ENCODE peak calls at places on chromosome 18, in four cellular contexts. C is IMR-90, M is trophoblast cell, D is neuronal stem cell. A is an unnamed sample.

GRCh38 chr18:74499633-74500032 is 3.5 kb downstream of the CNDP2 start:
- DNase-seq in M (peak), C (no peak), D (no peak), A (peak)

GRCh38 chr18:52312321-52312720 is 27.7 kb upstream of the DCC start:
- DNase-seq in C (no peak), D (no peak), M (no peak), A (no peak)

GRCh38 chr18:67511840-67512239 is 4.7 kb downstream of the DSEL start:
- DNase-seq in C (no peak), M (no peak), D (no peak), A (no peak)

GRCh38 chr18:23998811-23999210 is 15.7 kb upstream of the TTC39C start:
- DNase-seq in M (no peak), D (no peak), C (no peak), A (no peak)

GRCh38 chr18:48756511-48757226 is 194.1 kb downstream of the SMAD7 start:
- DNase-seq in M (peak), D (no peak), C (no peak), A (no peak)

GRCh38 chr18:73479472-73479871 is 611.7 kb upstream of the NETO1 start:
- DNase-seq in D (no peak), C (peak), M (no peak), A (no peak)

GRCh38 chr18:76456018-76456750 is 38.9 kb downstream of the ZNF516 start:
- DNase-seq in D (no peak), C (no peak), M (no peak), A (no peak)

GRCh38 chr18:44136326-44136725 is 544.4 kb upstream of the SETBP1 start:
- DNase-seq in D (no peak), M (no peak), C (no peak), A (no peak)

GRCh38 chr18:9057646-9058045 is 44.9 kb upstream of the NDUFV2 start:
- DNase-seq in C (no peak), M (no peak), D (no peak), A (no peak)

GRCh38 chr18:64785686-64786085 is 636.8 kb upstream of the LINC00305 start:
- DNase-seq in D (no peak), M (no peak), C (no peak), A (no peak)

GRCh38 chr18:42576141-42576540 is 539.3 kb downstream of the RIT2 start:
- DNase-seq in M (no peak), C (no peak), D (no peak), A (no peak)

GRCh38 chr18:49013961-49014604 is 63.3 kb upstream of the SMAD7 start:
- DNase-seq in D (no peak), C (no peak), M (no peak), A (no peak)

GRCh38 chr18:66616523-66616983 is 12.7 kb upstream of the CDH19 start:
- DNase-seq in M (no peak), D (no peak), C (no peak), A (no peak)

GRCh38 chr18:45249306-45249705 is 366.0 kb upstream of the SLC14A2 start:
- DNase-seq in M (peak), C (peak), D (no peak), A (peak)

GRCh38 chr18:42412896-42413295 is 457.9 kb downstream of the PIK3C3 start:
- DNase-seq in D (no peak), M (peak), C (no peak), A (peak)

GRCh38 chr18:67509711-67510110 is 6.8 kb downstream of the DSEL start:
- DNase-seq in M (no peak), D (no peak), C (peak), A (peak)

GRCh38 chr18:23302852-23303527 is 150.1 kb upstream of the RIOK3 start:
- DNase-seq in C (peak), M (peak), D (no peak), A (peak)

GRCh38 chr18:23884712-23885375 is 129.7 kb upstream of the TTC39C start:
- DNase-seq in D (no peak), C (no peak), M (no peak), A (no peak)

GRCh38 chr18:46289458-46289857 is 185.3 kb downstream of the HAUS1 start:
- DNase-seq in C (no peak), D (no peak), M (no peak), A (no peak)

GRCh38 chr18:44568986-44569385 is 111.7 kb upstream of the SETBP1 start:
- DNase-seq in M (peak), C (no peak), D (no peak), A (peak)

GRCh38 chr18:22694954-22695353 is 238.2 kb upstream of the RBBP8 start:
- DNase-seq in C (peak), M (peak), D (no peak), A (peak)

GRCh38 chr18:41197967-41198366 is 757.1 kb upstream of the PIK3C3 start:
- DNase-seq in M (no peak), C (no peak), D (no peak), A (no peak)

GRCh38 chr18:67109535-67109934 is 407.0 kb downstream of the DSEL start:
- DNase-seq in M (no peak), D (no peak), C (no peak), A (no peak)

GRCh38 chr18:67266591-67267237 is 249.8 kb downstream of the DSEL start:
- DNase-seq in M (peak), C (peak), D (no peak), A (peak)

DNA sequence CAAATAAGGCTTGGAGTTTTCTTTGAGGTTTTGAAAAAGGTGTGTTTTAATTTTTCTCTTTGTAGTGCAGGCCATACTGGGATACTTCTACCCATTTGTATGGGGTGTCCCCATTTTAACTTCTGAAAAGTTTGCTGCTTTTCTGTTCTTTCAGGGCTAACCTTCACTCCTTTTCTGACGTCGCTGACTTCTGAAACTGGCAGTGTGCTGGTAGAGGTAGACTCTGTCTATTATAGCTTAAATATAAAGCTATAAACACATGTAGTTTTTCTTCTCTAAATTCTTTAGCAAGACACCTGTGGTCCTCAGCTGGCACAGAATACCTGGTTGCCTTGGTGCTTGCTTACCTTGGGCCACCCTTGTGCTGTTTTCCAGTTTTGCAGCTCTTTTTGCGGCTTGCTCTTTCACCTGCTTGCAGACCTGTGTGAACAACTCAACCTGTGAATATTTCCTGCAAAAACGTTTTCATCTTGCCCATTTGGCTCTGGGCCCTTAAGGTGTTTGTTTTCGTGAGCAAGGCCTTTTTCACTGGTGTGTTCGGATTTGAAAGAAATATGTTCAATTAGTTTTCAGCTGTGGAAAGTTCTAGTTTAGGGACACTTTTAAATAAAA is 42.2 kb downstream of the PHLPP1 start:
- DNase-seq in M (peak), D (no peak), C (no peak), A (no peak)
- H2BK120ac ChIP-seq in M (no peak), D (no peak), C (no peak), A (no peak)

GRCh38 chr18:50548160-50548559 is 11.7 kb upstream of the MAPK4 start:
- DNase-seq in D (no peak), M (no peak), C (no peak), A (no peak)
- H4K91ac ChIP-seq in D (no peak), M (no peak), C (no peak), A (no peak)

GRCh38 chr18:70289351-70290330 is 796 bp downstream of the SOCS6 start:
- DNase-seq in C (peak), M (peak), D (peak), A (peak)
- H2BK120ac ChIP-seq in C (peak), M (peak), D (no peak), A (peak)

GRCh38 chr18:79819951-79820351 is 22.2 kb downstream of the KCNG2 start:
- DNase-seq in C (no peak), M (no peak), D (no peak), A (no peak)
- H4K91ac ChIP-seq in C (no peak), M (no peak), D (no peak), A (no peak)

DNA sequence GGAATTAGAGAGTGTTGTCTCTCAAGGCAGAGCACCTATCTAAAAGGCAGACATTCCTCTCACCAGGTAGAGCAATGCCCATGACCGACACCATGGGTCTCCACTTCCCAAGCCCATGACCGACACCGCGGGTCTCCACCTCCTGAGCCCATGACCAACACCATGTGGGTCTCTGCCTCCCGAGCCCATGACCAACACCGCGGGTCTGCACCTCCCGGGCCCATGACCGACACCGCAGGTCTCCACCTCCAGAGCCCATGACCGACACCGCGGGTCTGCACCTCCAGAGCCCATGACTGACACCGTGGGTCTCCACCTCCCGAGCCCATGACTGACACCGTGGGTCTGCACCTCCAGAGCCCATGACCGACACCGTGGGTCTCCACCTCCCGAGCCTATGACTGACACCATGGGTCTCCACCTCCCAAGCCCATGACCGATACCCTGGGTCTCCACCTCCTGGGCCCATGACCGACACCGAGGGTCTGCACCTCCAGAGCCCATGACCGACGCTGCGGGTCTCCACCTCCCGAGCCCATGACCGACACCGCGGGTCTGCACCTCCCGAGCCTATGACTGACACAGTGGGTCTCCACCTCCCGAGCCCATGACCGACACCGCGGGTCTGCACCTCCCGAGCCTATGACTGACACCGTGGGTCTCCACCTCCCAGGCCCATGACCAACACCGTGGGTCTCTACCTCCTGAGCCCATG is 262.4 kb upstream of the SALL3 start:
- DNase-seq in C (no peak), D (no peak), M (no peak), A (no peak)
- H2BK120ac ChIP-seq in C (no peak), D (no peak), M (no peak), A (no peak)

DNA sequence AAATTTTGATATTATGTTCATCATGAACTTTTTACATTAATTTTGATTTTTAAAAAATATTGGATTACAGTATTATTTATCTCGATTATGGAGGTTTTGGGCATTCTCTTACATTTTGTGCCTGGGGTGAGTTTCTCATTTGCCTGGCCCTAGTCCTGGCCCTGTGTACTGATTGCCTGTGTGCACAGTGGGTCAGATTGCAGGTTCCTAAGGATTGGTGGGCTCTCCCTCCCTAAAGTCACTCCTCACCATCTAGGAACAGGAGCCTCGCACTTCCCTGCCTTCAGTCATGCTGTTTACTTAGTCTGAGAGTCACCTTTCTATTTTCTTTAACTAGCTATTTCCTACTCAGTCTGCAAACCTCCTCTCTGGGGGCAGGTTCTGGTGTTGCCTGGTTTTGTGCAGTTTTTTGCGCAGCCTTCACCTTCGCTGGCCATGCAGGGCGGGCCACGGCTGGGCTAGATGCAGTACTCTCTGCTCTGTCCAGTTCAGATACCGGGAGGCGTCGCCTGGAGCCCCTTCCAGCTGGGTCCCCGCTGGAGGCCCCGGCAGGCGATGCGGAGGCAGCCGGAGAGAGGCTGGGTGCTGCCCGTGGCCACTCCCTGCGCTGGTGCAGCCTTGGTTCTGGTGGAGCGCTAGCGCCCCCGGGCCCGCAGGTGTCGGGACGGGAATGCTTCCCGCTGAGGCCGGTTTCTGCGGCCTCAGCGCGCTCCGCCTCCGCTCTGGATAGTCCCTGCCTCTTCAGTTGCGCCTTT is 23.3 kb upstream of the MC5R start:
- DNase-seq in C (peak), M (peak), D (peak), A (no peak)
- H4K91ac ChIP-seq in C (no peak), M (no peak), D (no peak), A (no peak)

GRCh38 chr18:25876334-25876979 is 214.0 kb downstream of the SS18 start:
- DNase-seq in M (peak), C (peak), D (no peak), A (peak)
- H2BK120ac ChIP-seq in M (no peak), C (no peak), D (no peak), A (no peak)

GRCh38 chr18:63366991-63367240 is at the start of gene KDSR:
- DNase-seq in D (no peak), M (no peak), C (no peak), A (no peak)

GRCh38 chr18:63365909-63366269 is 1.1 kb downstream of the KDSR start:
- DNase-seq in C (peak), D (peak), M (no peak), A (no peak)

GRCh38 chr18:63366270-63366990 is 576 bp downstream of the KDSR start:
- DNase-seq in M (peak), D (peak), C (peak), A (peak)

GRCh38 chr18:63368611-63369010 is 1.6 kb upstream of the KDSR start:
- DNase-seq in D (no peak), C (peak), M (no peak), A (no peak)

GRCh38 chr18:63367241-63367953 is 391 bp upstream of the KDSR start:
- DNase-seq in D (peak), M (peak), C (peak), A (peak)
- H4K91ac ChIP-seq in D (no peak), M (peak), C (peak), A (peak)

GRCh38 chr18:28905509-28905908 is 728.6 kb upstream of the CDH2 start:
- DNase-seq in C (peak), M (no peak), D (no peak), A (peak)
- H2BK120ac ChIP-seq in C (peak), M (no peak), D (no peak), A (no peak)